ENCODE peak calls at places on chromosomes 2 and 18, in six cellular contexts. One of them, this sample, is unnamed.

GRCh38 chr2:144515694-144516416 is 4.1 kb downstream of the ZEB2 start:
- DNase-seq in CD4-positive, alpha-beta memory T cell: no peak
- DNase-seq in epithelial cell of prostate: no peak
- DNase-seq in amniotic epithelial cell: peak; percentile 88
- DNase-seq in heart left ventricle: peak; percentile 68
- DNase-seq in NCI-H2171 treated with DMSO at 0.1 percent for 48 hours: peak; percentile 59
- DNase-seq in this sample: no peak

GRCh38 chr2:50754514-50754913 is 277.4 kb downstream of the NRXN1 start:
- DNase-seq in amniotic epithelial cell: no peak
- DNase-seq in heart left ventricle: no peak
- DNase-seq in NCI-H2171 treated with DMSO at 0.1 percent for 48 hours: peak; percentile 69
- DNase-seq in epithelial cell of prostate: no peak
- DNase-seq in CD4-positive, alpha-beta memory T cell: no peak
- DNase-seq in this sample: no peak

GRCh38 chr2:197803033-197803444 is 1.4 kb upstream of the PLCL1 start:
- DNase-seq in NCI-H2171 treated with DMSO at 0.1 percent for 48 hours: peak; percentile 26
- DNase-seq in CD4-positive, alpha-beta memory T cell: peak; percentile 60
- DNase-seq in epithelial cell of prostate: no peak
- DNase-seq in amniotic epithelial cell: peak; percentile 56
- DNase-seq in heart left ventricle: peak; percentile 25
- DNase-seq in this sample: peak; percentile 75

GRCh38 chr2:222707689-222708273 is 36.3 kb downstream of the MOGAT1 start:
- DNase-seq in heart left ventricle: no peak
- DNase-seq in CD4-positive, alpha-beta memory T cell: no peak
- DNase-seq in amniotic epithelial cell: peak; percentile 87
- DNase-seq in NCI-H2171 treated with DMSO at 0.1 percent for 48 hours: no peak
- DNase-seq in epithelial cell of prostate: peak; percentile 27
- DNase-seq in this sample: no peak

GRCh38 chr2:234483568-234484251 is 13.2 kb downstream of the ARL4C start:
- DNase-seq in epithelial cell of prostate: no peak
- DNase-seq in NCI-H2171 treated with DMSO at 0.1 percent for 48 hours: no peak
- DNase-seq in CD4-positive, alpha-beta memory T cell: peak; percentile 86
- DNase-seq in amniotic epithelial cell: no peak
- DNase-seq in heart left ventricle: no peak
- DNase-seq in this sample: peak; percentile 50

GRCh38 chr18:46672062-46672970 is 15.3 kb upstream of the LOXHD1 start:
- DNase-seq in amniotic epithelial cell: no peak
- DNase-seq in CD4-positive, alpha-beta memory T cell: peak; percentile 47
- DNase-seq in NCI-H2171 treated with DMSO at 0.1 percent for 48 hours: no peak
- DNase-seq in heart left ventricle: no peak
- DNase-seq in epithelial cell of prostate: no peak
- DNase-seq in this sample: peak; percentile 77

GRCh38 chr2:25294573-25295462 is 46.9 kb downstream of the DNMT3A start:
- DNase-seq in CD4-positive, alpha-beta memory T cell: peak; percentile 73
- DNase-seq in amniotic epithelial cell: no peak
- DNase-seq in epithelial cell of prostate: no peak
- DNase-seq in heart left ventricle: peak; percentile 88
- DNase-seq in NCI-H2171 treated with DMSO at 0.1 percent for 48 hours: no peak
- DNase-seq in this sample: peak; percentile 75

GRCh38 chr2:64654063-64654811 is 524 bp upstream of the SERTAD2 start:
- DNase-seq in amniotic epithelial cell: peak; percentile 55
- DNase-seq in epithelial cell of prostate: no peak
- DNase-seq in heart left ventricle: peak; percentile 76
- DNase-seq in CD4-positive, alpha-beta memory T cell: peak; percentile 65
- DNase-seq in NCI-H2171 treated with DMSO at 0.1 percent for 48 hours: peak; percentile 73
- DNase-seq in this sample: peak; percentile 68

GRCh38 chr2:192011196-192011595 is 164.3 kb upstream of the CAVIN2 start:
- DNase-seq in amniotic epithelial cell: no peak
- DNase-seq in epithelial cell of prostate: no peak
- DNase-seq in NCI-H2171 treated with DMSO at 0.1 percent for 48 hours: no peak
- DNase-seq in CD4-positive, alpha-beta memory T cell: no peak
- DNase-seq in heart left ventricle: no peak
- DNase-seq in this sample: no peak

This sample was measured in naive thymus-derived CD4-positive, alpha-beta T cell.